ENCODE peak calls at places on chromosome 22, in six cellular contexts. I is GM12878, S is HepG2, Y is K562, Q is H1, C is SK-N-SH. G is an unnamed sample.

GRCh38 chr22:40509401-40510134 is 127.0 kb downstream of the MRTFA start:
- DNase-seq in I (no peak), S (no peak), Y (no peak), Q (no peak), C (no peak), G (no peak)

GRCh38 chr22:49011379-49011768 is 816.3 kb downstream of the BRD1 start:
- DNase-seq in I (no peak), S (no peak), Y (no peak), Q (peak), C (peak), G (no peak)

GRCh38 chr22:26483043-26483438 is 542 bp downstream of the HPS4 start:
- DNase-seq in I (no peak), S (no peak), Y (no peak), Q (no peak), C (no peak), G (no peak)

GRCh38 chr22:42608481-42609361 is 6.0 kb downstream of the POLDIP3 start:
- DNase-seq in I (no peak), S (no peak), Y (no peak), Q (no peak), C (no peak), G (no peak)

GRCh38 chr22:38872831-38873248 is 824 bp upstream of the CBX6 start:
- DNase-seq in I (no peak), S (no peak), Y (peak), Q (peak), C (peak), G (peak)

GRCh38 chr22:19892249-19892879 is 37.7 kb upstream of the GNB1L start:
- DNase-seq in I (no peak), S (peak), Y (peak), Q (no peak), C (peak), G (no peak)

GRCh38 chr22:46848227-46848626 is 85.8 kb downstream of the TBC1D22A start:
- DNase-seq in I (no peak), S (no peak), Y (no peak), Q (peak), C (no peak), G (no peak)

GRCh38 chr22:17077255-17077654 is 7.5 kb upstream of the IL17RA start:
- DNase-seq in I (no peak), S (no peak), Y (no peak), Q (no peak), C (no peak), G (no peak)

GRCh38 chr22:47175761-47176359 is 413.4 kb downstream of the TBC1D22A start:
- DNase-seq in I (no peak), S (no peak), Y (no peak), Q (no peak), C (no peak), G (no peak)

GRCh38 chr22:21739828-21740377 is 4.3 kb upstream of the YPEL1 start:
- DNase-seq in I (no peak), S (no peak), Y (no peak), Q (no peak), C (no peak), G (no peak)

GRCh38 chr22:20982563-20982882 is 426 bp downstream of the LZTR1 start:
- DNase-seq in I (no peak), S (no peak), Y (no peak), Q (no peak), C (peak), G (no peak)

GRCh38 chr22:39718206-39718605 is 147.7 kb downstream of the CACNA1I start:
- DNase-seq in I (no peak), S (no peak), Y (no peak), Q (no peak), C (no peak), G (no peak)

GRCh38 chr22:22818861-22819855 is 68.5 kb upstream of the IGLL5 start:
- DNase-seq in I (peak), S (no peak), Y (no peak), Q (no peak), C (no peak), G (peak)

GRCh38 chr22:20316217-20316843 is 3.5 kb downstream of the DGCR6L start:
- DNase-seq in I (no peak), S (no peak), Y (peak), Q (no peak), C (no peak), G (peak)

GRCh38 chr22:41301085-41302015 is at the start of gene ZC3H7B:
- DNase-seq in I (peak), S (peak), Y (peak), Q (peak), C (peak), G (peak)

GRCh38 chr22:19873960-19874306 is 19.3 kb upstream of the GNB1L start:
- DNase-seq in I (no peak), S (no peak), Y (no peak), Q (peak), C (peak), G (no peak)

GRCh38 chr22:43992331-43992821 is 31.7 kb upstream of the PARVB start:
- DNase-seq in I (no peak), S (no peak), Y (no peak), Q (no peak), C (peak), G (no peak)

GRCh38 chr22:47602732-47603131 is 840.3 kb downstream of the TBC1D22A start:
- DNase-seq in I (no peak), S (no peak), Y (no peak), Q (no peak), C (peak), G (no peak)

GRCh38 chr22:38115423-38116205 is 5.1 kb upstream of the BAIAP2L2 start:
- DNase-seq in I (no peak), S (no peak), Y (no peak), Q (no peak), C (no peak), G (no peak)

GRCh38 chr22:38314140-38314991 is 2.9 kb downstream of the CSNK1E start:
- DNase-seq in I (no peak), S (no peak), Y (no peak), Q (no peak), C (no peak), G (no peak)

GRCh38 chr22:47173535-47174021 is 411.1 kb downstream of the TBC1D22A start:
- DNase-seq in I (no peak), S (no peak), Y (no peak), Q (no peak), C (no peak), G (no peak)

GRCh38 chr22:48950151-48950915 is 877.3 kb downstream of the BRD1 start:
- DNase-seq in I (no peak), S (no peak), Y (no peak), Q (peak), C (no peak), G (no peak)

GRCh38 chr22:17773606-17774205 is 563 bp downstream of the BID start:
- DNase-seq in I (no peak), S (peak), Y (peak), Q (peak), C (peak), G (peak)

GRCh38 chr22:31650391-31650790 is 11.6 kb downstream of the PISD start:
- DNase-seq in I (no peak), S (no peak), Y (no peak), Q (no peak), C (no peak), G (no peak)

GRCh38 chr22:43446037-43446803 is 34.4 kb downstream of the MPPED1 start:
- DNase-seq in I (no peak), S (no peak), Y (no peak), Q (no peak), C (no peak), G (no peak)

GRCh38 chr22:17302616-17303015 is 66.6 kb upstream of the CECR2 start:
- DNase-seq in I (no peak), S (no peak), Y (no peak), Q (no peak), C (no peak), G (no peak)

GRCh38 chr22:37178350-37179125 is 9.5 kb downstream of the C1QTNF6 start:
- DNase-seq in I (no peak), S (peak), Y (no peak), Q (no peak), C (no peak), G (peak)

GRCh38 chr22:37569009-37569920 is 9.0 kb downstream of the CDC42EP1 start:
- DNase-seq in I (no peak), S (peak), Y (peak), Q (no peak), C (no peak), G (no peak)

GRCh38 chr22:27919943-27920755 is 1.1 kb upstream of the PITPNB start:
- DNase-seq in I (no peak), S (peak), Y (peak), Q (no peak), C (peak), G (no peak)

GRCh38 chr22:37608477-37609239 is at the start of gene GGA1:
- DNase-seq in I (no peak), S (peak), Y (peak), Q (peak), C (peak), G (peak)

GRCh38 chr22:25113316-25113721 is 86.3 kb upstream of the CRYBB3 start:
- DNase-seq in I (no peak), S (no peak), Y (no peak), Q (no peak), C (no peak), G (no peak)

GRCh38 chr22:20999350-21000214 is 2.3 kb downstream of the THAP7 start:
- DNase-seq in I (no peak), S (no peak), Y (no peak), Q (no peak), C (no peak), G (no peak)

GRCh38 chr22:17924735-17925727 is 99.3 kb downstream of the MICAL3 start:
- DNase-seq in I (no peak), S (no peak), Y (no peak), Q (no peak), C (no peak), G (no peak)

GRCh38 chr22:19523240-19524169 is 705 bp downstream of the CLDN5 start:
- DNase-seq in I (no peak), S (no peak), Y (no peak), Q (peak), C (peak), G (peak)

GRCh38 chr22:39472570-39473556 is 16.1 kb downstream of the MGAT3 start:
- DNase-seq in I (no peak), S (no peak), Y (peak), Q (no peak), C (no peak), G (no peak)

GRCh38 chr22:32018056-32018455 is 25.0 kb upstream of the SLC5A1 start:
- DNase-seq in I (no peak), S (no peak), Y (no peak), Q (no peak), C (no peak), G (no peak)

DNA sequence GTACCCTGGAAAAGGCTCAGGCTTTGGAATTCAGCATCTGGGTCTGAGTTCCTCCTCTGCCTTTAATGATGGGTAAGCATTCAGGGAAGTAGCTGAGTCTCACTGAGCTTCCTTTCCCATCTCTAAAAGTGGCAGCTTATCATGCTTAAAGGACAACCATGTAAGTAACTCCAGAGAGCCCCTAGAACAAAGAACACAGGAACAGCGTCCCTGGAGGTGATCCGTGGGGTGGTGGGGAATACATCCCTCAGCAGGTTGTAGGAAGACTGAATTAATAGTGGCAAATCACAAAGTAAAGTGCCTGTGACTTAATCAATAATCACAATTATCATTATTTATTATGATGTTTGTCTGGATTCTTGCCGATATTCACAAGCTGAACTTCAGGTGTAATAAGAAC is 114.7 kb upstream of the ISX start:
- DNase-seq in I (no peak), S (no peak), Y (no peak), Q (no peak), C (no peak), G (no peak)
- TF ChIP-seq GABPA in I (no peak), S (no peak), Y (no peak), Q (no peak), C (no peak), G (no peak)

DNA sequence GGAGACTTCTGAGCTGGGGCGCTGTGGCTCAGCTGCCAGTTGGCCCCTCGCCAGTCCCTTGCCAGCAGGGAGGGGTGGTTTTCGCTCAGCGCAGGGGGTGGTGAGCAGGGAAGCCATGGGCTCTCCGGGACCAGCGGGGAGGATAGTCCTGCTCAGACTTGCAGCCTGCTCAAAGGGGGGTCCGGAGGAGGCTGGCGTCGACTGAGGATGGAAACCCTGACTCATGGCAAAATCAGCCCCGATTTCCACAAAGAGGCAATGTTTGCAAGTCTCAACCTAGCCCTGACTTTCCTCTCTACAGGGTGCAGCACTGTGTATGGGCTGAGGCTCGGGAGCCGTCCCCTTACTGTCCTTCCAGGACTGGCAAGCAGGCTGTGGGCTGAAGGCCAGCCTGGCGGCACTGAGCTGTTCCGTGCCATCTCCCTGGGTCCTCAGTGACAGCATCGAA is 35.1 kb downstream of the FBLN1 start:
- DNase-seq in I (no peak), S (no peak), Y (no peak), Q (no peak), C (peak), G (no peak)
- TF ChIP-seq CTCF in I (no peak), S (no peak), Y (no peak), Q (no peak), C (no peak), G (no peak)

DNA sequence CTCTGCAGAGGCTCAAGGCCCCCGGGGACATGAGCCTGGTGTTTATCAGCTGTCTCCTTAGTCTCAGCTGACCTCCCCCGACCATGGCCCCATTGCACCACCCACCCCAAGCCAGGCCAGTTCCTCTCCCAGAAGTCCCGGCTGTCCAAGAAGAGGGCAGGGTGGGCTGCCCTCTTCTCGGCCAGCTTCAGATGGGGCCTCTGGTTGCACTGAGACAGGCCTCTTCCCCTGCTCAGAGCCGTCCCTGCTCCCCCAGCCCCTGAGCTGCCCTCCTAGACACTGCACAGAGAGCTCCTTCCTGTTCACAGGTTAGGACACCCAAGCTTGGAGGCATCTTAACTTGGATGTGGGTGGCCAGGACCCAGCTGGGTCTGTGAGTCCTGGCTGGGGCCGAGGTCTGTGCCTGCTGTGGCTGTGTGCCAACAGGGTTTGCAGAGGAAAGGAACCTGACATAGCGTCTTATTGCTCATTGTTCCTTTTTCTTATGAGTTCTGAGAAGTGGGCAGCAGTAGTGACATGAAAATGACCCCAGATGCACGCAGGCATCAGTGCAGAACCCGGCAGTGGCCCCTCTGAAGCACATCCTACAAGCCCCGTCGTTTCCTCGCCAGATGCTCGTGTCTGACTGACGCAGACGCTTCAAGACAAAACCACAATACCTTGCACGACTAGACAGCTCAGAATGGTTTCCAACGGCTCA is 5.5 kb downstream of the TRABD start:
- DNase-seq in I (peak), S (no peak), Y (no peak), Q (no peak), C (peak), G (peak)
- TF ChIP-seq GABPA in I (no peak), S (no peak), Y (no peak), Q (no peak), C (no peak), G (no peak)

DNA sequence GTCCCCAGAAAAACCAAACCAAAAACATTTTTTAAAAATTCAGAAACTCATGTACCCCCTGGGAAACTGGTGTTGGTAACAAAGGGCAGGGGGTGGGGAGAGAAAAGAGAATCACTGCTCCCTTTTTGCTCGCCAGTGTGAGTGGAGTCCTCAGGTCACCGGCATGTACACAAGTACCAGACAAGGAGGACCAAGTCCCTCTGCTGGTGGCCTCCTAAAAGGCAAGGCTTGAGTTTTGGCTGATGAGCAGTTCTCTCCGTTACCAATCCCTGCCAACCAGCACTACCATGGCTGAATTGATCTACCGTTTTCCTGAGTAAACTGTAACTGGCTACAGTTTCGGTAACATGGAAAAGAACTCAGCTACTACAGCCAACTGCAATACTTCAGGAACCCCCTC is 22.0 kb downstream of the APOL5 start:
- DNase-seq in I (no peak), S (peak), Y (no peak), Q (no peak), C (no peak), G (no peak)
- TF ChIP-seq CTCF in I (no peak), S (peak), Y (peak), Q (peak), C (no peak), G (no peak)

DNA sequence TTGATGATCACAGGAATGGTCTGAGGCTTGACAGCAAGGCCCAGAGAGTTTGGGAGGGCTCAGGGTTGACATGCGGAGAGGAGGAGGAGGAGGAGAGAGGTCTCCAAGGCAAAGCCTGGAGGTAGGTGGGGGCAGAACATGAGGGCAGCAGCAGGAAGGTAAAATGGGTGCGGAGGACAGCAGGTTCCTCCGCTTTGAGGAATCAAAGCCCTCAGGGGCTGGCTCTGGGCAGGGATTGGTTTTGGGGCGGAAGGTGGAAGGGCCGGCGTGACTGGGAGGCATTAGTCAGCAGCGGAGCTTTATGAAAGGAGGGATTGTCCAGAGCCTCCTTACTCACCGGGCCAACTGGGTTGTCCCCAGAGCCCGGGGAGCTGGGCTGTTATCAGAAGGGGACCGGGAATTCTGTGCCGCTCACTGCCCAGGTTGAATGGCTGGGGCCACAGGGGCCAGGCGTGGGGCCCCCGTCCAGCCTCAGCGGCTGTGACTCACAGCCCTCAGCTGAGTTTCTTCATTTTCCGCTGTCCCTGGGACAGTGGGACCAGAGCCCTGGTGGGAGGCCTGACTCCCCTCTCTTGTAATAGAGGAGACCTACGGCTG is 36.2 kb downstream of the LIF start:
- DNase-seq in I (no peak), S (peak), Y (no peak), Q (no peak), C (peak), G (no peak)
- TF ChIP-seq GABPA in I (no peak), S (no peak), Y (no peak), Q (no peak), C (no peak), G (no peak)